ENCODE peak calls at places on chromosomes 13 and 19, in four cellular contexts. A, I, N and R are unnamed samples.

GRCh38 chr13:84439108-84439507 is 556.8 kb upstream of the SLITRK1 start:
- DNase-seq in A (peak), I (peak), N (no peak), R (no peak)

GRCh38 chr19:45163751-45164150 is 3.0 kb upstream of the NKPD1 start:
- DNase-seq in A (no peak), I (no peak), N (no peak), R (no peak)

GRCh38 chr13:75417647-75418046 is 64.3 kb downstream of the TBC1D4 start:
- DNase-seq in A (peak), I (no peak), N (no peak), R (no peak)

GRCh38 chr13:44755872-44756271 is 179.7 kb upstream of the TSC22D1 start:
- DNase-seq in A (peak), I (peak), N (no peak), R (no peak)

GRCh38 chr19:45158503-45159026 is 2.2 kb downstream of the NKPD1 start:
- DNase-seq in A (no peak), I (no peak), N (no peak), R (no peak)

GRCh38 chr13:54091884-54092283 is 1063.3 kb downstream of the OLFM4 start:
- DNase-seq in A (no peak), I (no peak), N (no peak), R (no peak)

GRCh38 chr13:51230473-51231105 is 8.4 kb downstream of the FAM124A start:
- DNase-seq in A (peak), I (no peak), N (no peak), R (no peak)

GRCh38 chr13:85650613-85651012 is 148.6 kb downstream of the SLITRK6 start:
- DNase-seq in A (no peak), I (no peak), N (no peak), R (no peak)

GRCh38 chr13:65555973-65556372 is 1674.2 kb downstream of the PCDH9 start:
- DNase-seq in A (no peak), I (no peak), N (no peak), R (no peak)

GRCh38 chr19:648305-648704 is 8.6 kb downstream of the FGF22 start:
- DNase-seq in A (no peak), I (no peak), N (no peak), R (no peak)

GRCh38 chr13:106349080-106349841 is 186.2 kb downstream of the EFNB2 start:
- DNase-seq in A (peak), I (peak), N (no peak), R (no peak)

GRCh38 chr13:30408319-30409101 is 13.8 kb upstream of the UBE2L5 start:
- DNase-seq in A (peak), I (no peak), N (peak), R (peak)

GRCh38 chr19:49595819-49596404 is 4.9 kb downstream of the PRR12 start:
- DNase-seq in A (no peak), I (no peak), N (no peak), R (no peak)

GRCh38 chr19:49596407-49596806 is 5.4 kb downstream of the PRR12 start:
- DNase-seq in A (no peak), I (no peak), N (no peak), R (no peak)

GRCh38 chr19:49597703-49597974 is 6.7 kb downstream of the PRR12 start:
- DNase-seq in A (no peak), I (no peak), N (no peak), R (no peak)

GRCh38 chr19:49595006-49595818 is 4.2 kb downstream of the PRR12 start:
- DNase-seq in A (no peak), I (no peak), N (no peak), R (no peak)

DNA sequence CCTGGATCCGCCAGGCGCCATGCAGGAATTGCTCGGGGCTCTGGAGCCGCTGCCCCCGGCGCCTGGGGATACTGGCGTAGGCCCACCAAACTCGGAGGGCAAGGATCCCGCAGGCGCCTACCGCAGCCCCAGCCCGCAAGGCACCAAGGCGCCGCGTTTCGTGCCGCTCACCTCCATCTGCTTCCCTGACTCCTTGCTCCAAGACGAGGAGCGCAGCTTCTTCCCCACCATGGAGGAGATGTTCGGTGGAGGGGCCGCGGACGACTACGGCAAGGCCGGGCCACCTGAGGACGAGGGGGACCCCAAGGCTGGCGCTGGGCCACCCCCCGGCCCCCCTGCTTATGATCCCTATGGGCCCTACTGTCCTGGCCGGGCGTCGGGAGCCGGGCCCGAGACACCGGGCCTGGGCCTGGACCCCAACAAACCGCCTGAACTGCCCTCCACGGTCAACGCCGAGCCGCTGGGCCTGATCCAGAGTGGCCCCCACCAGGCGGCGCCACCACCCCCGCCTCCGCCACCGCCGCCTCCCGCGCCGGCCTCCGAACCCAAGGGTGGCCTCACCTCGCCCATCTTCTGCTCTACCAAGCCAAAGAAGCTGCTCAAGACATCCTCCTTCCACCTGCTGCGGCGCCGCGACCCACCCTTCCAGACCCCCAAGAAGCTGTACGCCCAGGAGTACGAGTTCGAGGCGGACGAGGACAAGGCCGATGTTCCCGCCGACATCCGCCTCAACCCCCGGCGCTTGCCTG is 6.1 kb downstream of the PRR12 start:
- DNase-seq in A (no peak), I (no peak), N (no peak), R (no peak)
- TF ChIP-seq CTCF in A (no peak), I (no peak), N (no peak), R (no peak)

GRCh38 chr19:48624791-48625723 is 5.8 kb downstream of the SPHK2 start:
- DNase-seq in A (no peak), I (no peak), N (no peak), R (no peak)
- H3K4me3 ChIP-seq in A (peak), I (no peak), N (peak), R (peak)

DNA sequence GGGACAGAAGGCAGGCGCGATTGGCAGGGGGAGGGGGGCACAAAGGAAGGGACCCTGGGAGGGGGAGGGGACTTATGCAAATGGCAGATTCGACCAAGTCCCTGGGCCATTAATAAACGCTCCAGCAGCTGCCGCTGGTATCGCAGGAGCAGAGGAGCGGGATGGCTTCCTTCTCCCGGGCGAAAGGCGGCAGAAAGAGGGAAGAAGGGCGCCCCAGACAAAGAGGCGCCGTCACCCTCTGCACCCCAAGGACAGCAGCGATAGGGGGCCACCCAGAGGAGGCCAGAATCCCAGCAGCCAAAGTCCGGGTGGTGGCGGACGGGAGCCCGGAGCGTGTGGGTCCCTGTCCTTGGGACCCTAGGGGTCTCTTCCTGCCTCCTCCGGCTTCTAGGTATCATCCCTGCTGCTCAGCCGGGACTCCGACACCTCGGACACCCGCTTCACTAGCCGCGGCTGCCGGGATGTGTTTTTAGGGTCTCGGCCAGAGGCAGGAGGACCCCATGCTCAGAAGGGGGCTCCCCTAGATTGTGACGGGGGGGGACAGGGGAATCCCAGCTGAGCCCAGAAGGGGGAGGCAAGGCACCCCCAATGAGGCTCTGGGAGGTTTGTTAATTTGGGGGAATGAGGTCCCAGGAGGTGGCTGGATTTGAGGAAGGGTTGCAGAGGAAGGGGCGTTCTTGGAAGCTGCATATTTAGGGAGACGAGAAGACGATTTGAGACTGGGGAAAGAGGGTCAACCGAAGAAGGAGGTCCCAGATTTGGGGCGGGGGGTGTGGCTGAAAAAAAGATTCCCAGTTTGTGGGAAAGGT is 1.7 kb downstream of the PTPRS start:
- DNase-seq in A (no peak), I (no peak), N (peak), R (no peak)
- TF ChIP-seq CTCF in A (no peak), I (peak), N (peak), R (no peak)

DNA sequence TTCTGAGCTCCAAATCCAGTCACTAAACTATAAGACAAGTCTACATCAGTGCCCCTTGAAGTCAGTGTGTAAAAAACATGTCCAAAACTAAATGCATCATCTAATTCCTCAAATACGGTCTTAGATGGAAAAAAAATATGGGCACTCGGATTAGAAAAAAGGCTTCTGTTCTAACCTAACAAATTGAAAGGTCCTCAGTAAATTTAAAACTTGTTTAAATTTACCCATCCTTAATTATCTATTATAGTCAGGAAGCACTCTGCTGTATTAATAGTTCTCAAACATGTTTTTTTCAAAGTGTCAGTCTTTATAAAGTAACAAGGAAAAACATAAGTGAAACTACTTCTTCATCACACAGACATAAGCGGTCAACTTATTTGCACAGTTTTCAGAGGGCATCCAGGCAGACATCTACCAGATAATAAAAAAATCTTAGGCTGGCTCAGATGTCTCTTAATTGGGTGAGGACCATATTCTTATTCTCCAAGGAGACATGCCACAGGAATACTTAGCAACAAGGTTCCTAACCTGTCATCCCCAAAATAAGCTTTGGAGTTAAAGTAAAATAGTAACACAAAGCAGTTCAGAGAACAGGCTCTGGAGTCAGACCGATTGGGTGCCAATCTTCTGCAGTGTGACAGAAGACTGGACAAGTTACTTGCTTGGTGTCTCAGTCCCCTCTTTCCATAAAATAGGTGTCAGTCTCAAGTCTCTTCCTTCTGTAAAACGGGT is 33.4 kb downstream of the ELF1 start:
- DNase-seq in A (no peak), I (no peak), N (no peak), R (no peak)
- H3K4me3 ChIP-seq in A (no peak), I (no peak), N (peak), R (peak)

DNA sequence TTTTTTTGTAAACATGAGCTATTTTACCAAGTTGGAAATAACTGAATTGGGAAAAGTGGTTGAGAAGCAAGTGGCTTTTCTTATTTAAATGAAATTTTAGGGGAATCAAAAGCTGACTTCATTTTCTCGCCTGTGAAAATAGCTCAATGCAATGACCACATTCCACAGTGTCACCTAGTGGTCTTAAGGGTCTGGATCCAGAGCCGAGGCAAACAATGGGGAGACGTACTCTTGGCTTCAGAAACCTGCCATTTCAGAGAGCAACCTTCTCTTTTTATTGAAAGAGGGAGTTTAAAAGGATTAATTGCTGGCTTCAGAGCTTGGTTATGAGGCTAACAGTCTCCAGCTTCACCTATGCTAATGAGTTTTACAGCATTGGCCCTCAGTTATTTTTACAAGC is 39.7 kb upstream of the RXFP2 start:
- DNase-seq in A (no peak), I (no peak), N (no peak), R (no peak)
- TF ChIP-seq CTCF in A (peak), I (no peak), N (no peak), R (no peak)

DNA sequence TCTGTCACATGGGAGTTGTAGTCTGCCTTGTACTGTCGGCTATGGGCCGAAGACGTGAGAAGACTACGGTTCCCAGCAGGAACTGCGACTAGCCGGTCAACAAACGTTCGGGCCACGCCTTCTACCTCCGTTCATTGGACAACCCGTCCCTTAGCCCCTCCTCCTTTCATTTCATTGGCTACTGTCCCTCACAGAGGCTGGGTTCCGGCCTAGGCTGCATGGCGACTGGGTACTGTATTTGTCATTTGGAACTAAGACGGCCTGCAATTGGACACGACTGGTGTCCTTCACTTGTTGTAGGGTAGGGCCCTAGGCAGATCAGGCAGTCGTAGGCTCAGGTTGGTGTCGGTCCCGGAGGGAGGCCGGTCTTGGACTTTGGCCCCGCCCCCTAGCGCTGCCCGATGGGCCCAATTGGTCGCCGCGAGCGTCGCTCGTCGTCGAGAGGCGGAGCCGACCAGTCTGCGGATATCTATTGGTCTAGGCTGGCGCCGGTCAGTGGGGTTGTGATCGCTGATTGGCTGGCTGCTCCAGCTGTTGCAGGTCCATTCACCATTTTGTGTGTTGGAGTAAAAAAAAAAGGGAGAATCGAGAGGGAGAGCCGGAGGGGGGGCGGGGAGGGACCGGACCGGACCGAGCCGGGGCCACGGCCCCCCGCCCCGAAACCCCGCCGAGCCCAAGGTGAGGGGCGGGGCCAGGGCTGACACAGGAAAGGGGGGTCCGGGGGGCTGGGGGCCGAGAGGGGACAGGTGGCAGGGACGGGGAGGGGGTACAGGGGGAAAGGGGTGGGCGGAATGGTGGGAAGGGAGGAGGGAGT is at the start of gene CIC:
- DNase-seq in A (peak), I (peak), N (no peak), R (peak)
- H3K4me3 ChIP-seq in A (peak), I (peak), N (peak), R (peak)

GRCh38 chr19:49133621-49134454 is 14.5 kb downstream of the PPFIA3 start:
- DNase-seq in A (peak), I (no peak), N (no peak), R (no peak)
- TF ChIP-seq CTCF in A (no peak), I (no peak), N (no peak), R (no peak)